ENCODE peak calls at places on chromosome 6, in five cellular contexts. W is sigmoid colon, A is iris pigment epithelial cell, M is posterior vena cava, E is retina. L is an unnamed sample.

GRCh38 chr6:98747960-98748359 is 86.4 kb upstream of the POU3F2 start:
- DNase-seq in A (no peak), W (no peak), M (no peak), E (no peak), L (no peak)

GRCh38 chr6:137236581-137237355 is 17.6 kb upstream of the IFNGR1 start:
- DNase-seq in A (no peak), E (no peak), W (no peak), M (no peak), L (no peak)

GRCh38 chr6:161151660-161152526 is 122.0 kb downstream of the AGPAT4 start:
- DNase-seq in A (no peak), W (peak; percentile 41), M (no peak), E (no peak), L (no peak)

GRCh38 chr6:43188426-43188825 is 6.4 kb downstream of the CUL9 start:
- DNase-seq in M (no peak), E (no peak), A (no peak), W (no peak), L (no peak)

GRCh38 chr6:93416575-93417420 is 2.6 kb downstream of the EPHA7 start:
- DNase-seq in W (peak; percentile 70), E (peak; percentile 93), M (peak; percentile 74), A (peak; percentile 17), L (peak; percentile 60)

GRCh38 chr6:41572613-41573012 is 26.4 kb downstream of the FOXP4 start:
- DNase-seq in M (no peak), W (no peak), E (no peak), A (no peak), L (no peak)

GRCh38 chr6:29705389-29706231 is 17.6 kb upstream of the HLA-F start:
- DNase-seq in E (peak; percentile 51), W (no peak), A (peak; percentile 56), M (no peak), L (no peak)

GRCh38 chr6:105428342-105428957 is 25.6 kb upstream of the PREP start:
- DNase-seq in A (peak; percentile 83), M (no peak), W (no peak), E (peak; percentile 34), L (no peak)

GRCh38 chr6:118551063-118551672 is 3.1 kb downstream of the PLN start:
- DNase-seq in A (peak; percentile 80), M (no peak), W (no peak), E (peak; percentile 38), L (no peak)

GRCh38 chr6:56628105-56628504 is 14.6 kb downstream of the DST start:
- DNase-seq in E (no peak), M (no peak), A (peak; percentile 45), W (no peak), L (no peak)